ENCODE peak calls at places on chromosomes 4 and X, in seven cellular contexts. One of them, this sample, is unnamed.

GRCh38 chrX:5959286-5959685 is 269.4 kb downstream of the NLGN4X start:
- DNase-seq in NCI-H1105: no peak
- DNase-seq in caudate nucleus: no peak
- DNase-seq in D341Med: no peak
- DNase-seq in effector CD4-positive, alpha-beta T cell: no peak
- DNase-seq in AG08396: no peak
- DNase-seq in H9: no peak
- DNase-seq in this sample: no peak

GRCh38 chrX:136318895-136319597 is 18.3 kb downstream of the ADGRG4 start:
- DNase-seq in NCI-H1105: peak; percentile 43
- DNase-seq in caudate nucleus: no peak
- DNase-seq in AG08396: no peak
- DNase-seq in D341Med: no peak
- DNase-seq in H9: no peak
- DNase-seq in effector CD4-positive, alpha-beta T cell: no peak
- DNase-seq in this sample: peak; percentile 85

GRCh38 chrX:20585782-20586181 is 319.1 kb upstream of the RPS6KA3 start:
- DNase-seq in D341Med: no peak
- DNase-seq in caudate nucleus: no peak
- DNase-seq in H9: no peak
- DNase-seq in NCI-H1105: no peak
- DNase-seq in AG08396: no peak
- DNase-seq in effector CD4-positive, alpha-beta T cell: no peak
- DNase-seq in this sample: no peak

GRCh38 chr4:83108101-83108861 is 6.2 kb downstream of the PLAC8 start:
- DNase-seq in AG08396: no peak
- DNase-seq in H9: no peak
- DNase-seq in effector CD4-positive, alpha-beta T cell: peak; percentile 21
- DNase-seq in D341Med: no peak
- DNase-seq in NCI-H1105: no peak
- DNase-seq in caudate nucleus: no peak
- DNase-seq in this sample: no peak

GRCh38 chr4:53126099-53126498 is 239.8 kb downstream of the SCFD2 start:
- DNase-seq in effector CD4-positive, alpha-beta T cell: no peak
- DNase-seq in caudate nucleus: no peak
- DNase-seq in AG08396: no peak
- DNase-seq in D341Med: no peak
- DNase-seq in H9: no peak
- DNase-seq in NCI-H1105: no peak
- DNase-seq in this sample: no peak

GRCh38 chr4:148029781-148030180 is 297.9 kb downstream of the ARHGAP10 start:
- DNase-seq in H9: no peak
- DNase-seq in caudate nucleus: peak; percentile 32
- DNase-seq in D341Med: no peak
- DNase-seq in NCI-H1105: no peak
- DNase-seq in AG08396: no peak
- DNase-seq in effector CD4-positive, alpha-beta T cell: no peak
- DNase-seq in this sample: no peak

GRCh38 chrX:2468406-2469195 is 32.2 kb downstream of the DHRSX start:
- DNase-seq in caudate nucleus: no peak
- DNase-seq in AG08396: no peak
- DNase-seq in NCI-H1105: no peak
- DNase-seq in D341Med: no peak
- DNase-seq in effector CD4-positive, alpha-beta T cell: no peak
- DNase-seq in H9: no peak
- DNase-seq in this sample: no peak

GRCh38 chr4:139559692-139560091 is 3.7 kb upstream of the SETD7 start:
- DNase-seq in effector CD4-positive, alpha-beta T cell: no peak
- DNase-seq in AG08396: no peak
- DNase-seq in NCI-H1105: no peak
- DNase-seq in D341Med: no peak
- DNase-seq in caudate nucleus: no peak
- DNase-seq in H9: peak; percentile 51
- DNase-seq in this sample: no peak

GRCh38 chr4:90002406-90003040 is 107.9 kb downstream of the MMRN1 start:
- DNase-seq in NCI-H1105: no peak
- DNase-seq in caudate nucleus: no peak
- DNase-seq in AG08396: no peak
- DNase-seq in H9: no peak
- DNase-seq in D341Med: peak; percentile 35
- DNase-seq in effector CD4-positive, alpha-beta T cell: no peak
- DNase-seq in this sample: peak; percentile 84

GRCh38 chr4:48653217-48654014 is 126.7 kb downstream of the FRYL start:
- DNase-seq in H9: no peak
- DNase-seq in effector CD4-positive, alpha-beta T cell: peak; percentile 4
- DNase-seq in NCI-H1105: no peak
- DNase-seq in AG08396: peak; percentile 21
- DNase-seq in D341Med: no peak
- DNase-seq in caudate nucleus: peak; percentile 63
- DNase-seq in this sample: no peak

GRCh38 chrX:82813671-82814078 is 694.4 kb upstream of the POU3F4 start:
- DNase-seq in caudate nucleus: no peak
- DNase-seq in effector CD4-positive, alpha-beta T cell: no peak
- DNase-seq in AG08396: no peak
- DNase-seq in H9: no peak
- DNase-seq in NCI-H1105: no peak
- DNase-seq in D341Med: no peak
- DNase-seq in this sample: no peak

GRCh38 chrX:50903387-50904027 is 7.0 kb upstream of the BMP15 start:
- DNase-seq in D341Med: peak; percentile 33
- DNase-seq in caudate nucleus: peak; percentile 0
- DNase-seq in effector CD4-positive, alpha-beta T cell: no peak
- DNase-seq in AG08396: peak; percentile 48
- DNase-seq in H9: no peak
- DNase-seq in NCI-H1105: no peak
- DNase-seq in this sample: no peak

GRCh38 chr4:170109586-170110289 is 20.0 kb upstream of the AADAT start:
- DNase-seq in AG08396: no peak
- DNase-seq in H9: no peak
- DNase-seq in NCI-H1105: no peak
- DNase-seq in effector CD4-positive, alpha-beta T cell: no peak
- DNase-seq in D341Med: no peak
- DNase-seq in caudate nucleus: peak; percentile 28
- DNase-seq in this sample: no peak

GRCh38 chr4:135319685-135320084 is 1118.1 kb upstream of the PABPC4L start:
- DNase-seq in caudate nucleus: no peak
- DNase-seq in H9: no peak
- DNase-seq in effector CD4-positive, alpha-beta T cell: no peak
- DNase-seq in D341Med: no peak
- DNase-seq in NCI-H1105: no peak
- DNase-seq in AG08396: no peak
- DNase-seq in this sample: no peak

GRCh38 chr4:178255172-178255571 is 812.9 kb upstream of the AGA start:
- DNase-seq in D341Med: no peak
- DNase-seq in H9: no peak
- DNase-seq in caudate nucleus: no peak
- DNase-seq in AG08396: no peak
- DNase-seq in effector CD4-positive, alpha-beta T cell: no peak
- DNase-seq in NCI-H1105: no peak
- DNase-seq in this sample: no peak

GRCh38 chr4:152508386-152508785 is 27.5 kb downstream of the FBXW7 start:
- DNase-seq in caudate nucleus: no peak
- DNase-seq in H9: no peak
- DNase-seq in effector CD4-positive, alpha-beta T cell: no peak
- DNase-seq in NCI-H1105: no peak
- DNase-seq in AG08396: no peak
- DNase-seq in D341Med: no peak
- DNase-seq in this sample: no peak

GRCh38 chr4:80911458-80911857 is 119.0 kb upstream of the BMP3 start:
- DNase-seq in AG08396: no peak
- DNase-seq in effector CD4-positive, alpha-beta T cell: no peak
- DNase-seq in H9: no peak
- DNase-seq in NCI-H1105: no peak
- DNase-seq in caudate nucleus: no peak
- DNase-seq in D341Med: no peak
- DNase-seq in this sample: no peak

GRCh38 chr4:68864438-68865177 is 48.8 kb downstream of the UGT2B10 start:
- DNase-seq in NCI-H1105: no peak
- DNase-seq in H9: no peak
- DNase-seq in AG08396: no peak
- DNase-seq in D341Med: no peak
- DNase-seq in caudate nucleus: no peak
- DNase-seq in effector CD4-positive, alpha-beta T cell: no peak
- DNase-seq in this sample: no peak

GRCh38 chrX:2917767-2918166 is 11.4 kb downstream of the ARSD start:
- DNase-seq in effector CD4-positive, alpha-beta T cell: no peak
- DNase-seq in caudate nucleus: no peak
- DNase-seq in H9: no peak
- DNase-seq in D341Med: no peak
- DNase-seq in NCI-H1105: no peak
- DNase-seq in AG08396: no peak
- DNase-seq in this sample: no peak

GRCh38 chr4:169571435-169571834 is 40.9 kb downstream of the NEK1 start:
- DNase-seq in AG08396: no peak
- DNase-seq in H9: no peak
- DNase-seq in caudate nucleus: no peak
- DNase-seq in D341Med: no peak
- DNase-seq in NCI-H1105: no peak
- DNase-seq in effector CD4-positive, alpha-beta T cell: no peak
- DNase-seq in this sample: no peak

GRCh38 chr4:181611033-181611711 is 632.0 kb upstream of the TENM3 start:
- DNase-seq in caudate nucleus: no peak
- DNase-seq in AG08396: no peak
- DNase-seq in NCI-H1105: no peak
- DNase-seq in H9: no peak
- DNase-seq in effector CD4-positive, alpha-beta T cell: no peak
- DNase-seq in D341Med: no peak
- DNase-seq in this sample: no peak

GRCh38 chr4:3780347-3781171 is 14.4 kb downstream of the ADRA2C start:
- DNase-seq in H9: peak; percentile 62
- DNase-seq in effector CD4-positive, alpha-beta T cell: no peak
- DNase-seq in D341Med: no peak
- DNase-seq in AG08396: no peak
- DNase-seq in caudate nucleus: no peak
- DNase-seq in NCI-H1105: peak; percentile 8
- DNase-seq in this sample: no peak

GRCh38 chrX:136214551-136214950 is 36.6 kb downstream of the MAP7D3 start:
- DNase-seq in AG08396: peak; percentile 44
- DNase-seq in effector CD4-positive, alpha-beta T cell: no peak
- DNase-seq in H9: no peak
- DNase-seq in D341Med: no peak
- DNase-seq in NCI-H1105: no peak
- DNase-seq in caudate nucleus: no peak
- DNase-seq in this sample: no peak

This sample was measured in NCI-H446 treated with DMSO at 0.1 percent for 48 hours.